ENCODE peak calls at places on chromosomes 6 and 20, in ten cellular contexts. V, K, D, Q, Y, E, J, U, H and P are unnamed samples.
A peak's percentile ranks its signal among the peaks of the same experiment; 100 is the strongest.

GRCh38 chr6:165744515-165745228 is 81.6 kb upstream of the PDE10A start:
- DNase-seq in V (no peak), J (no peak), Y (no peak), E (no peak), H (no peak), K (no peak), Q (no peak), D (no peak), U (no peak), P (no peak)

GRCh38 chr6:53628354-53629119 is 37.0 kb downstream of the KLHL31 start:
- DNase-seq in H (no peak), U (no peak), Y (no peak), Q (no peak), D (peak; percentile 73), J (no peak), K (no peak), E (no peak), V (no peak), P (no peak)

GRCh38 chr6:79072640-79073181 is 5.3 kb downstream of the PHIP start:
- DNase-seq in V (no peak), K (no peak), J (no peak), Y (no peak), U (no peak), H (no peak), D (no peak), Q (no peak), E (no peak), P (no peak)

GRCh38 chr20:46010491-46011405 is 2.0 kb downstream of the MMP9 start:
- DNase-seq in E (no peak), V (no peak), D (no peak), Y (peak; percentile 66), U (no peak), J (no peak), K (peak; percentile 79), H (no peak), Q (no peak), P (no peak)

GRCh38 chr20:18669241-18670019 is 81.6 kb downstream of the DTD1 start:
- DNase-seq in Q (no peak), H (peak; percentile 23), Y (no peak), D (no peak), V (no peak), E (no peak), J (no peak), U (no peak), K (no peak), P (no peak)

GRCh38 chr6:145647602-145648001 is 87.7 kb downstream of the EPM2A start:
- DNase-seq in U (no peak), J (no peak), V (no peak), Y (no peak), K (no peak), Q (no peak), H (no peak), E (no peak), D (no peak), P (no peak)

GRCh38 chr6:49430187-49430586 is 32.9 kb downstream of the MMUT start:
- DNase-seq in J (no peak), V (no peak), E (no peak), D (no peak), U (no peak), K (no peak), H (no peak), Y (no peak), Q (no peak), P (no peak)

GRCh38 chr6:82381278-82381677 is 17.7 kb downstream of the TPBG start:
- DNase-seq in H (no peak), V (no peak), K (no peak), Q (no peak), U (no peak), D (no peak), E (no peak), Y (no peak), J (no peak), P (no peak)

GRCh38 chr6:140344149-140344913 is 969.9 kb upstream of the CITED2 start:
- DNase-seq in H (no peak), Q (no peak), Y (no peak), U (no peak), J (no peak), E (no peak), K (no peak), D (no peak), V (no peak), P (no peak)

GRCh38 chr20:44138859-44139258 is 48.1 kb downstream of the JPH2 start:
- DNase-seq in Q (no peak), J (peak; percentile 54), U (no peak), D (no peak), V (no peak), E (no peak), K (no peak), H (no peak), Y (no peak), P (no peak)

GRCh38 chr6:94902974-94903628 is 674.2 kb upstream of the MANEA start:
- DNase-seq in H (no peak), V (no peak), K (no peak), D (no peak), E (no peak), Y (no peak), J (no peak), U (no peak), Q (no peak), P (no peak)

GRCh38 chr6:41658551-41659069 is 20.3 kb downstream of the MDFI start:
- DNase-seq in Y (peak; percentile 16), Q (no peak), V (no peak), E (no peak), J (no peak), U (no peak), H (no peak), D (no peak), K (peak; percentile 22), P (no peak)

GRCh38 chr20:13183005-13183404 is 38.1 kb upstream of the ISM1 start:
- DNase-seq in Y (no peak), H (no peak), V (no peak), U (no peak), E (no peak), J (no peak), Q (no peak), D (no peak), K (no peak), P (no peak)

GRCh38 chr20:58649288-58650180 is 1.5 kb upstream of the STX16 start:
- DNase-seq in D (no peak), K (peak; percentile 74), U (peak; percentile 79), J (peak; percentile 30), Y (peak; percentile 61), H (peak; percentile 32), V (peak; percentile 12), E (no peak), Q (no peak), P (no peak)

GRCh38 chr6:136288566-136289326 is 900 bp downstream of the BCLAF1 start:
- DNase-seq in Y (peak; percentile 88), K (peak; percentile 79), J (peak; percentile 84), H (peak; percentile 89), D (peak; percentile 75), U (peak; percentile 85), Q (peak; percentile 52), E (peak; percentile 34), V (peak; percentile 90), P (peak; percentile 94)
- H3K4me1 ChIP-seq in Y (peaks cover 56% of the 10 kb centered on the region), K (peaks cover 55% of the 10 kb centered on the region), J (peaks cover 61% of the 10 kb centered on the region), H (peaks cover 24% of the 10 kb centered on the region), D (peaks cover 14% of the 10 kb centered on the region), U (peaks cover 4% of the 10 kb centered on the region), Q (peaks cover 32% of the 10 kb centered on the region), E (peaks cover 26% of the 10 kb centered on the region), V (peaks cover 45% of the 10 kb centered on the region), P (peaks cover 34% of the 10 kb centered on the region)

GRCh38 chr20:17541596-17541995 is 10.4 kb upstream of the BFSP1 start:
- DNase-seq in K (no peak), J (no peak), Q (no peak), E (no peak), U (no peak), V (no peak), Y (no peak), H (no peak), D (no peak), P (no peak)

GRCh38 chr20:17543531-17543961 is 12.4 kb upstream of the BFSP1 start:
- DNase-seq in J (no peak), K (no peak), Q (no peak), V (no peak), Y (no peak), E (no peak), D (no peak), H (peak; percentile 39), U (no peak), P (no peak)

GRCh38 chr20:17541996-17542395 is 10.8 kb upstream of the BFSP1 start:
- DNase-seq in J (no peak), D (no peak), U (no peak), V (peak; percentile 53), K (no peak), H (no peak), E (no peak), Y (no peak), Q (no peak), P (no peak)

GRCh38 chr20:17542993-17543412 is 11.8 kb upstream of the BFSP1 start:
- DNase-seq in Q (no peak), D (peak; percentile 35), J (no peak), V (no peak), Y (no peak), U (no peak), H (no peak), K (no peak), E (no peak), P (no peak)

DNA sequence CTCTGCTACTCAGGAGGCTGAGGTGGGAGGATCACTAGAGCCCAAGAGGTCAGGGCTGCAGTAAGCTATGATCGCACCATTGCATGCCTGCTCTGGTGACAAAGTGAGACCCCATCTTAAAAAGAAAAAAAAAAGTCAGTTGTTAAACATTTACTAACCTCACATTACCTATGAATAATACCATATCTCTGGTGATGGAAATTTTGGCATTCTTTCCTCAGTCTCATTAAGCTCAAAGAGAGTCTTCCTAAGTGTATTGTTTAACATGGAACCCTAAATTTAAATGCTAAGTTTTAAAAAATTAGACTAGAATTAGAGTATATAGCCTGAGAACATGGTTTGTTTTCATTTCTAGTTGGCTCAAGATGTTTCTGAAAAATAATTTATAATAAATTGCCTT is 11.3 kb upstream of the BFSP1 start:
- DNase-seq in H (no peak), E (no peak), V (no peak), K (no peak), D (no peak), Y (no peak), U (no peak), J (no peak), Q (no peak), P (no peak)
- H3K27ac ChIP-seq in H (peak overlapping the region; percentile 76), E (no peak overlapping the region), V (peak overlapping the region; percentile 16), K (peak overlapping the region; percentile 74), D (peak overlapping the region; percentile 67), Y (peak overlapping the region; percentile 61), U (no peak overlapping the region), J (peak overlapping the region; percentile 67), Q (no peak overlapping the region), P (peak overlapping the region; percentile 15)

DNA sequence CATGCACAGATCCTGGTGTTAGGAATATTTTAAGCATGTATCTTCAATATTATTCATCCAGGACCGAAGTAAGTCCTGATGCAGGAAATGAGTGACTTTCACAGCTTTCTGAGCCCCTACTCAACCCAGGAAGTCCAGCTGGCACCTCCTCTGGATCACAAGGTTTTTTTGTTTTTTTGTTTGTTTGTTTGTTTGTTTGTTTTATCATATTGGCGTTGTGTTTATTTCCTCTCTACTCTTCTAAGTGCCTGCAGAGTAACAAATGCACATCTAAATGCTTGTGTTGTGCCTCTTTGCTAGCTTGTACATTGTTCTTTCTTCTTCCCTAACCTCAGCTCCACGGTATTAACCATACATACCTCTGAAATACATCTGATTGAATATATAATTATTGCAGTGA is 594.3 kb upstream of the ADGRB3 start:
- DNase-seq in D (no peak), V (no peak), J (no peak), U (no peak), K (no peak), Y (no peak), H (no peak), E (no peak), Q (no peak), P (no peak)
- H3K4me1 ChIP-seq in D (no peaks in the 10 kb centered on the region), V (no peaks in the 10 kb centered on the region), J (no peaks in the 10 kb centered on the region), U (no peaks in the 10 kb centered on the region), K (no peaks in the 10 kb centered on the region), Y (no peaks in the 10 kb centered on the region), H (no peaks in the 10 kb centered on the region), E (no peaks in the 10 kb centered on the region), Q (no peaks in the 10 kb centered on the region), P (no peaks in the 10 kb centered on the region)

GRCh38 chr6:118745156-118745555 is 93.8 kb upstream of the CEP85L start:
- DNase-seq in Y (no peak), Q (no peak), D (no peak), K (no peak), H (no peak), J (no peak), V (no peak), E (no peak), U (no peak), P (no peak)
- H3K27ac ChIP-seq in Y (no peak overlapping the region), Q (no peak overlapping the region), D (no peak overlapping the region), K (no peak overlapping the region), H (no peak overlapping the region), J (no peak overlapping the region), V (no peak overlapping the region), E (no peak overlapping the region), U (no peak overlapping the region), P (no peak overlapping the region)